ENCODE peak calls at places on chromosomes 16 and 17, in ten cellular contexts. One of them, this sample, is unnamed.

GRCh38 chr17:70810609-70811008 is 641.3 kb downstream of the KCNJ2 start:
- DNase-seq in NCI-H2171: no peak
- DNase-seq in lower leg skin: no peak
- DNase-seq in left kidney: no peak
- DNase-seq in GOT3: no peak
- DNase-seq in IMR-90: peak
- DNase-seq in EL: peak
- DNase-seq in GM13977: no peak
- DNase-seq in activated CD8-positive, alpha-beta T cell treated with anti-CD3 and anti-CD28 coated beads, Interleukin-2, amount 10 ng/mL, durations not matched to agents 7 days and 5 days: no peak
- DNase-seq in dermis blood vessel endothelial cell: no peak
- DNase-seq in this sample: no peak

GRCh38 chr16:80599466-80599865 is 58.7 kb downstream of the DYNLRB2 start:
- DNase-seq in left kidney: no peak
- DNase-seq in IMR-90: peak
- DNase-seq in NCI-H2171: no peak
- DNase-seq in GM13977: no peak
- DNase-seq in activated CD8-positive, alpha-beta T cell treated with anti-CD3 and anti-CD28 coated beads, Interleukin-2, amount 10 ng/mL, durations not matched to agents 7 days and 5 days: no peak
- DNase-seq in lower leg skin: no peak
- DNase-seq in EL: peak
- DNase-seq in GOT3: no peak
- DNase-seq in dermis blood vessel endothelial cell: peak
- DNase-seq in this sample: no peak

GRCh38 chr17:38727661-38728220 is 2.4 kb upstream of the CISD3 start:
- DNase-seq in dermis blood vessel endothelial cell: no peak
- DNase-seq in activated CD8-positive, alpha-beta T cell treated with anti-CD3 and anti-CD28 coated beads, Interleukin-2, amount 10 ng/mL, durations not matched to agents 7 days and 5 days: peak
- DNase-seq in GOT3: no peak
- DNase-seq in left kidney: no peak
- DNase-seq in NCI-H2171: no peak
- DNase-seq in lower leg skin: no peak
- DNase-seq in GM13977: no peak
- DNase-seq in EL: no peak
- DNase-seq in IMR-90: no peak
- DNase-seq in this sample: no peak

GRCh38 chr17:67999291-67999911 is 3.1 kb upstream of the C17orf58 start:
- DNase-seq in IMR-90: peak
- DNase-seq in GM13977: no peak
- DNase-seq in activated CD8-positive, alpha-beta T cell treated with anti-CD3 and anti-CD28 coated beads, Interleukin-2, amount 10 ng/mL, durations not matched to agents 7 days and 5 days: no peak
- DNase-seq in dermis blood vessel endothelial cell: no peak
- DNase-seq in GOT3: no peak
- DNase-seq in left kidney: no peak
- DNase-seq in NCI-H2171: no peak
- DNase-seq in lower leg skin: no peak
- DNase-seq in EL: peak
- DNase-seq in this sample: no peak

GRCh38 chr17:31803494-31804213 is 55.4 kb downstream of the COPRS start:
- DNase-seq in GOT3: no peak
- DNase-seq in IMR-90: peak
- DNase-seq in dermis blood vessel endothelial cell: no peak
- DNase-seq in EL: no peak
- DNase-seq in left kidney: peak
- DNase-seq in lower leg skin: no peak
- DNase-seq in activated CD8-positive, alpha-beta T cell treated with anti-CD3 and anti-CD28 coated beads, Interleukin-2, amount 10 ng/mL, durations not matched to agents 7 days and 5 days: no peak
- DNase-seq in NCI-H2171: no peak
- DNase-seq in GM13977: no peak
- DNase-seq in this sample: no peak

GRCh38 chr16:67229906-67230808 is 3.2 kb downstream of the TMEM208 start:
- DNase-seq in activated CD8-positive, alpha-beta T cell treated with anti-CD3 and anti-CD28 coated beads, Interleukin-2, amount 10 ng/mL, durations not matched to agents 7 days and 5 days: no peak
- DNase-seq in EL: no peak
- DNase-seq in GM13977: no peak
- DNase-seq in left kidney: no peak
- DNase-seq in dermis blood vessel endothelial cell: no peak
- DNase-seq in lower leg skin: no peak
- DNase-seq in NCI-H2171: no peak
- DNase-seq in GOT3: no peak
- DNase-seq in IMR-90: no peak
- DNase-seq in this sample: no peak

GRCh38 chr17:49022391-49022941 is 25.3 kb downstream of the IGF2BP1 start:
- DNase-seq in GOT3: no peak
- DNase-seq in IMR-90: peak
- DNase-seq in lower leg skin: no peak
- DNase-seq in EL: peak
- DNase-seq in activated CD8-positive, alpha-beta T cell treated with anti-CD3 and anti-CD28 coated beads, Interleukin-2, amount 10 ng/mL, durations not matched to agents 7 days and 5 days: no peak
- DNase-seq in GM13977: no peak
- DNase-seq in dermis blood vessel endothelial cell: peak
- DNase-seq in NCI-H2171: no peak
- DNase-seq in left kidney: peak
- DNase-seq in this sample: no peak

GRCh38 chr17:63703029-63703428 is 3.1 kb upstream of the LIMD2 start:
- DNase-seq in lower leg skin: no peak
- DNase-seq in activated CD8-positive, alpha-beta T cell treated with anti-CD3 and anti-CD28 coated beads, Interleukin-2, amount 10 ng/mL, durations not matched to agents 7 days and 5 days: no peak
- DNase-seq in EL: no peak
- DNase-seq in GOT3: no peak
- DNase-seq in GM13977: no peak
- DNase-seq in left kidney: no peak
- DNase-seq in IMR-90: no peak
- DNase-seq in NCI-H2171: no peak
- DNase-seq in dermis blood vessel endothelial cell: no peak
- DNase-seq in this sample: no peak

GRCh38 chr17:17847726-17848125 is 10.9 kb upstream of the SREBF1 start:
- DNase-seq in GOT3: no peak
- DNase-seq in NCI-H2171: no peak
- DNase-seq in EL: no peak
- DNase-seq in left kidney: no peak
- DNase-seq in IMR-90: no peak
- DNase-seq in dermis blood vessel endothelial cell: no peak
- DNase-seq in GM13977: no peak
- DNase-seq in activated CD8-positive, alpha-beta T cell treated with anti-CD3 and anti-CD28 coated beads, Interleukin-2, amount 10 ng/mL, durations not matched to agents 7 days and 5 days: no peak
- DNase-seq in lower leg skin: no peak
- DNase-seq in this sample: no peak

GRCh38 chr17:63139356-63139755 is 173.3 kb downstream of the TANC2 start:
- DNase-seq in left kidney: no peak
- DNase-seq in lower leg skin: no peak
- DNase-seq in EL: no peak
- DNase-seq in NCI-H2171: no peak
- DNase-seq in GM13977: no peak
- DNase-seq in activated CD8-positive, alpha-beta T cell treated with anti-CD3 and anti-CD28 coated beads, Interleukin-2, amount 10 ng/mL, durations not matched to agents 7 days and 5 days: no peak
- DNase-seq in IMR-90: no peak
- DNase-seq in dermis blood vessel endothelial cell: no peak
- DNase-seq in GOT3: no peak
- DNase-seq in this sample: no peak

GRCh38 chr17:79126139-79126538 is 51.5 kb downstream of the ENGASE start:
- DNase-seq in GOT3: no peak
- DNase-seq in IMR-90: no peak
- DNase-seq in GM13977: no peak
- DNase-seq in activated CD8-positive, alpha-beta T cell treated with anti-CD3 and anti-CD28 coated beads, Interleukin-2, amount 10 ng/mL, durations not matched to agents 7 days and 5 days: no peak
- DNase-seq in dermis blood vessel endothelial cell: peak
- DNase-seq in left kidney: no peak
- DNase-seq in lower leg skin: no peak
- DNase-seq in EL: no peak
- DNase-seq in NCI-H2171: no peak
- DNase-seq in this sample: no peak

GRCh38 chr16:12366313-12366712 is 389.8 kb downstream of the SNX29 start:
- DNase-seq in GM13977: no peak
- DNase-seq in activated CD8-positive, alpha-beta T cell treated with anti-CD3 and anti-CD28 coated beads, Interleukin-2, amount 10 ng/mL, durations not matched to agents 7 days and 5 days: no peak
- DNase-seq in IMR-90: no peak
- DNase-seq in lower leg skin: no peak
- DNase-seq in left kidney: no peak
- DNase-seq in dermis blood vessel endothelial cell: no peak
- DNase-seq in NCI-H2171: no peak
- DNase-seq in GOT3: no peak
- DNase-seq in EL: no peak
- DNase-seq in this sample: no peak

GRCh38 chr16:83409347-83409746 is 398.4 kb upstream of the HSBP1 start:
- DNase-seq in dermis blood vessel endothelial cell: no peak
- DNase-seq in lower leg skin: no peak
- DNase-seq in IMR-90: no peak
- DNase-seq in NCI-H2171: no peak
- DNase-seq in GOT3: no peak
- DNase-seq in EL: no peak
- DNase-seq in activated CD8-positive, alpha-beta T cell treated with anti-CD3 and anti-CD28 coated beads, Interleukin-2, amount 10 ng/mL, durations not matched to agents 7 days and 5 days: no peak
- DNase-seq in left kidney: no peak
- DNase-seq in GM13977: no peak
- DNase-seq in this sample: no peak

GRCh38 chr16:30619207-30619606 is 9.0 kb upstream of the ZNF689 start:
- DNase-seq in NCI-H2171: no peak
- DNase-seq in activated CD8-positive, alpha-beta T cell treated with anti-CD3 and anti-CD28 coated beads, Interleukin-2, amount 10 ng/mL, durations not matched to agents 7 days and 5 days: no peak
- DNase-seq in EL: no peak
- DNase-seq in GM13977: no peak
- DNase-seq in IMR-90: no peak
- DNase-seq in GOT3: no peak
- DNase-seq in dermis blood vessel endothelial cell: no peak
- DNase-seq in left kidney: no peak
- DNase-seq in lower leg skin: no peak
- DNase-seq in this sample: no peak

GRCh38 chr17:79633937-79634813 is 23.3 kb upstream of the RBFOX3 start:
- DNase-seq in NCI-H2171: no peak
- DNase-seq in GM13977: no peak
- DNase-seq in GOT3: no peak
- DNase-seq in dermis blood vessel endothelial cell: no peak
- DNase-seq in lower leg skin: no peak
- DNase-seq in IMR-90: no peak
- DNase-seq in activated CD8-positive, alpha-beta T cell treated with anti-CD3 and anti-CD28 coated beads, Interleukin-2, amount 10 ng/mL, durations not matched to agents 7 days and 5 days: peak
- DNase-seq in left kidney: no peak
- DNase-seq in EL: no peak
- DNase-seq in this sample: peak

GRCh38 chr17:39653662-39654331 is 11.4 kb upstream of the TCAP start:
- DNase-seq in IMR-90: no peak
- DNase-seq in NCI-H2171: no peak
- DNase-seq in EL: peak
- DNase-seq in GOT3: no peak
- DNase-seq in GM13977: peak
- DNase-seq in activated CD8-positive, alpha-beta T cell treated with anti-CD3 and anti-CD28 coated beads, Interleukin-2, amount 10 ng/mL, durations not matched to agents 7 days and 5 days: peak
- DNase-seq in dermis blood vessel endothelial cell: peak
- DNase-seq in left kidney: peak
- DNase-seq in lower leg skin: no peak
- DNase-seq in this sample: peak

GRCh38 chr17:7627250-7628121 is at the start of gene SAT2:
- DNase-seq in GOT3: peak
- DNase-seq in left kidney: peak
- DNase-seq in lower leg skin: peak
- DNase-seq in dermis blood vessel endothelial cell: peak
- DNase-seq in GM13977: peak
- DNase-seq in IMR-90: peak
- DNase-seq in NCI-H2171: peak
- DNase-seq in activated CD8-positive, alpha-beta T cell treated with anti-CD3 and anti-CD28 coated beads, Interleukin-2, amount 10 ng/mL, durations not matched to agents 7 days and 5 days: peak
- DNase-seq in EL: peak
- DNase-seq in this sample: peak

GRCh38 chr17:35808962-35809854 is at the start of gene TAF15:
- DNase-seq in activated CD8-positive, alpha-beta T cell treated with anti-CD3 and anti-CD28 coated beads, Interleukin-2, amount 10 ng/mL, durations not matched to agents 7 days and 5 days: peak
- DNase-seq in GM13977: peak
- DNase-seq in NCI-H2171: peak
- DNase-seq in lower leg skin: peak
- DNase-seq in IMR-90: peak
- DNase-seq in left kidney: peak
- DNase-seq in EL: peak
- DNase-seq in dermis blood vessel endothelial cell: peak
- DNase-seq in GOT3: peak
- DNase-seq in this sample: peak

GRCh38 chr16:85983606-85984005 is 84.6 kb downstream of the IRF8 start:
- DNase-seq in lower leg skin: no peak
- DNase-seq in EL: no peak
- DNase-seq in GOT3: no peak
- DNase-seq in GM13977: no peak
- DNase-seq in left kidney: no peak
- DNase-seq in activated CD8-positive, alpha-beta T cell treated with anti-CD3 and anti-CD28 coated beads, Interleukin-2, amount 10 ng/mL, durations not matched to agents 7 days and 5 days: no peak
- DNase-seq in dermis blood vessel endothelial cell: no peak
- DNase-seq in IMR-90: no peak
- DNase-seq in NCI-H2171: no peak
- DNase-seq in this sample: no peak

GRCh38 chr16:74455213-74455612 is 33.9 kb upstream of the CLEC18B start:
- DNase-seq in GOT3: no peak
- DNase-seq in left kidney: no peak
- DNase-seq in activated CD8-positive, alpha-beta T cell treated with anti-CD3 and anti-CD28 coated beads, Interleukin-2, amount 10 ng/mL, durations not matched to agents 7 days and 5 days: no peak
- DNase-seq in dermis blood vessel endothelial cell: peak
- DNase-seq in NCI-H2171: no peak
- DNase-seq in EL: no peak
- DNase-seq in lower leg skin: no peak
- DNase-seq in GM13977: no peak
- DNase-seq in IMR-90: peak
- DNase-seq in this sample: no peak

GRCh38 chr16:4936181-4936990 is 562 bp downstream of the PPL start:
- DNase-seq in dermis blood vessel endothelial cell: no peak
- DNase-seq in EL: no peak
- DNase-seq in lower leg skin: no peak
- DNase-seq in left kidney: peak
- DNase-seq in NCI-H2171: peak
- DNase-seq in activated CD8-positive, alpha-beta T cell treated with anti-CD3 and anti-CD28 coated beads, Interleukin-2, amount 10 ng/mL, durations not matched to agents 7 days and 5 days: no peak
- DNase-seq in GM13977: peak
- DNase-seq in GOT3: no peak
- DNase-seq in IMR-90: no peak
- DNase-seq in this sample: no peak

GRCh38 chr17:82334622-82335394 is 1.2 kb upstream of the SECTM1 start:
- DNase-seq in lower leg skin: no peak
- DNase-seq in left kidney: peak
- DNase-seq in IMR-90: peak
- DNase-seq in activated CD8-positive, alpha-beta T cell treated with anti-CD3 and anti-CD28 coated beads, Interleukin-2, amount 10 ng/mL, durations not matched to agents 7 days and 5 days: no peak
- DNase-seq in GM13977: no peak
- DNase-seq in EL: peak
- DNase-seq in NCI-H2171: no peak
- DNase-seq in GOT3: no peak
- DNase-seq in dermis blood vessel endothelial cell: peak
- DNase-seq in this sample: no peak

GRCh38 chr17:38451030-38451839 is 23.0 kb downstream of the ARHGAP23 start:
- DNase-seq in NCI-H2171: no peak
- DNase-seq in IMR-90: peak
- DNase-seq in lower leg skin: no peak
- DNase-seq in left kidney: peak
- DNase-seq in activated CD8-positive, alpha-beta T cell treated with anti-CD3 and anti-CD28 coated beads, Interleukin-2, amount 10 ng/mL, durations not matched to agents 7 days and 5 days: no peak
- DNase-seq in GM13977: no peak
- DNase-seq in GOT3: no peak
- DNase-seq in dermis blood vessel endothelial cell: peak
- DNase-seq in EL: peak
- DNase-seq in this sample: no peak

GRCh38 chr17:48542956-48543853 is 1.7 kb downstream of the HOXB2 start:
- DNase-seq in NCI-H2171: no peak
- DNase-seq in dermis blood vessel endothelial cell: peak
- DNase-seq in left kidney: peak
- DNase-seq in activated CD8-positive, alpha-beta T cell treated with anti-CD3 and anti-CD28 coated beads, Interleukin-2, amount 10 ng/mL, durations not matched to agents 7 days and 5 days: peak
- DNase-seq in lower leg skin: no peak
- DNase-seq in GOT3: no peak
- DNase-seq in GM13977: peak
- DNase-seq in EL: peak
- DNase-seq in IMR-90: peak
- DNase-seq in this sample: no peak

GRCh38 chr17:40903129-40903847 is 18.2 kb upstream of the KRT20 start:
- DNase-seq in IMR-90: peak
- DNase-seq in left kidney: peak
- DNase-seq in EL: peak
- DNase-seq in lower leg skin: no peak
- DNase-seq in GM13977: peak
- DNase-seq in activated CD8-positive, alpha-beta T cell treated with anti-CD3 and anti-CD28 coated beads, Interleukin-2, amount 10 ng/mL, durations not matched to agents 7 days and 5 days: no peak
- DNase-seq in NCI-H2171: no peak
- DNase-seq in dermis blood vessel endothelial cell: no peak
- DNase-seq in GOT3: no peak
- DNase-seq in this sample: no peak

GRCh38 chr16:88881090-88881580 is 14.7 kb upstream of the PABPN1L start:
- DNase-seq in EL: no peak
- DNase-seq in GM13977: no peak
- DNase-seq in left kidney: peak
- DNase-seq in lower leg skin: no peak
- DNase-seq in activated CD8-positive, alpha-beta T cell treated with anti-CD3 and anti-CD28 coated beads, Interleukin-2, amount 10 ng/mL, durations not matched to agents 7 days and 5 days: no peak
- DNase-seq in IMR-90: no peak
- DNase-seq in dermis blood vessel endothelial cell: no peak
- DNase-seq in NCI-H2171: no peak
- DNase-seq in GOT3: no peak
- DNase-seq in this sample: no peak

GRCh38 chr17:72884066-72884465 is 208.4 kb downstream of the SLC39A11 start:
- DNase-seq in dermis blood vessel endothelial cell: no peak
- DNase-seq in activated CD8-positive, alpha-beta T cell treated with anti-CD3 and anti-CD28 coated beads, Interleukin-2, amount 10 ng/mL, durations not matched to agents 7 days and 5 days: no peak
- DNase-seq in EL: no peak
- DNase-seq in left kidney: no peak
- DNase-seq in GOT3: no peak
- DNase-seq in IMR-90: no peak
- DNase-seq in NCI-H2171: no peak
- DNase-seq in lower leg skin: no peak
- DNase-seq in GM13977: no peak
- DNase-seq in this sample: peak

GRCh38 chr17:64406321-64407200 is 15.9 kb upstream of the PECAM1 start:
- DNase-seq in GOT3: no peak
- DNase-seq in activated CD8-positive, alpha-beta T cell treated with anti-CD3 and anti-CD28 coated beads, Interleukin-2, amount 10 ng/mL, durations not matched to agents 7 days and 5 days: no peak
- DNase-seq in dermis blood vessel endothelial cell: peak
- DNase-seq in EL: no peak
- DNase-seq in IMR-90: no peak
- DNase-seq in NCI-H2171: no peak
- DNase-seq in GM13977: no peak
- DNase-seq in lower leg skin: no peak
- DNase-seq in left kidney: peak
- DNase-seq in this sample: no peak